ENCODE peak calls at places on chromosomes 4 and X, in ten cellular contexts. V is activated naive CD4-positive, alpha-beta T cell treated with Interleukin-2 at 50 U/mL for 16 hours; Q is Calu3; W is head of caudate nucleus; Z is HTR-8/SVneo; L is cerebellar nuclear complex; G is heart right ventricle; H is AG08395; O is HEK293T; I is NB4. D is an unnamed sample.
A peak's percentile ranks its signal among the peaks of the same experiment; 100 is the strongest.

GRCh38 chr4:38765391-38765790 is 17.4 kb downstream of the TLR10 start:
- DNase-seq in V (no peak), Q (no peak), W (no peak), Z (no peak), L (no peak), G (no peak), H (no peak), O (no peak), I (no peak), D (no peak)

GRCh38 chr4:1337951-1338751 is 8.9 kb upstream of the UVSSA start:
- DNase-seq in V (no peak), Q (no peak), W (no peak), Z (no peak), L (no peak), G (no peak), H (no peak), O (no peak), I (no peak), D (no peak)

GRCh38 chr4:76257824-76258223 is 6.3 kb downstream of the FAM47E start:
- DNase-seq in V (no peak), Q (no peak), W (no peak), Z (no peak), L (no peak), G (no peak), H (no peak), O (no peak), I (no peak), D (no peak)

GRCh38 chr4:177282284-177282683 is 27.4 kb upstream of the NEIL3 start:
- DNase-seq in V (no peak), Q (no peak), W (no peak), Z (no peak), L (no peak), G (no peak), H (no peak), O (no peak), I (peak; percentile 40), D (no peak)

GRCh38 chr4:140187316-140187695 is 33.3 kb upstream of the MAML3 start:
- DNase-seq in V (no peak), Q (no peak), W (no peak), Z (no peak), L (no peak), G (no peak), H (no peak), O (no peak), I (no peak), D (no peak)

GRCh38 chrX:119402588-119402987 is 3.5 kb downstream of the SLC25A43 start:
- DNase-seq in V (no peak), Q (no peak), W (no peak), Z (no peak), L (no peak), G (no peak), H (no peak), O (no peak), I (peak; percentile 53), D (no peak)

GRCh38 chr4:106369456-106370060 is 980 bp upstream of the GIMD1 start:
- DNase-seq in V (no peak), Q (peak; percentile 43), W (no peak), Z (peak; percentile 7), L (no peak), G (no peak), H (peak; percentile 61), O (peak; percentile 45), I (peak; percentile 85), D (peak; percentile 20)

GRCh38 chr4:87566276-87566675 is 37.1 kb upstream of the SPARCL1 start:
- DNase-seq in V (no peak), Q (no peak), W (no peak), Z (no peak), L (no peak), G (no peak), H (no peak), O (no peak), I (no peak), D (no peak)

GRCh38 chr4:69078852-69079251 is 17.4 kb upstream of the UGT2B7 start:
- DNase-seq in V (no peak), Q (no peak), W (no peak), Z (no peak), L (no peak), G (no peak), H (no peak), O (no peak), I (no peak), D (no peak)

GRCh38 chr4:120855307-120856001 is 67.1 kb downstream of the PRDM5 start:
- DNase-seq in V (no peak), Q (no peak), W (no peak), Z (no peak), L (no peak), G (no peak), H (no peak), O (no peak), I (no peak), D (no peak)

GRCh38 chr4:139472761-139473335 is 18.9 kb downstream of the RAB33B start:
- DNase-seq in V (no peak), Q (no peak), W (no peak), Z (no peak), L (no peak), G (no peak), H (no peak), O (no peak), I (no peak), D (no peak)

GRCh38 chr4:147543039-147543438 is 62.1 kb downstream of the EDNRA start:
- DNase-seq in V (no peak), Q (no peak), W (no peak), Z (no peak), L (no peak), G (no peak), H (no peak), O (no peak), I (no peak), D (no peak)

GRCh38 chrX:111386884-111387283 is 25.1 kb downstream of the DCX start:
- DNase-seq in V (no peak), Q (no peak), W (no peak), Z (no peak), L (no peak), G (no peak), H (no peak), O (no peak), I (no peak), D (no peak)

GRCh38 chrX:66635360-66635759 is 3.5 kb downstream of the EDA2R start:
- DNase-seq in V (no peak), Q (no peak), W (no peak), Z (no peak), L (no peak), G (no peak), H (peak; percentile 53), O (no peak), I (no peak), D (no peak)

GRCh38 chr4:119748853-119749252 is 120.2 kb upstream of the PDE5A start:
- DNase-seq in V (no peak), Q (no peak), W (no peak), Z (no peak), L (no peak), G (no peak), H (no peak), O (no peak), I (no peak), D (no peak)

GRCh38 chrX:153792368-153792767 is 1.8 kb downstream of the IDH3G start:
- DNase-seq in V (no peak), Q (no peak), W (no peak), Z (no peak), L (no peak), G (no peak), H (no peak), O (no peak), I (no peak), D (no peak)

GRCh38 chrX:56978172-56978571 is 17.2 kb downstream of the SPIN3 start:
- DNase-seq in V (peak; percentile 9), Q (peak; percentile 53), W (no peak), Z (peak; percentile 6), L (no peak), G (no peak), H (peak; percentile 69), O (peak; percentile 40), I (peak; percentile 54), D (peak; percentile 12)

GRCh38 chrX:8815460-8816065 is 14.4 kb upstream of the FAM9A start:
- DNase-seq in V (no peak), Q (peak; percentile 45), W (no peak), Z (peak; percentile 30), L (no peak), G (no peak), H (peak; percentile 63), O (peak; percentile 48), I (peak; percentile 53), D (peak; percentile 58)

GRCh38 chrX:78024349-78025108 is 55.1 kb upstream of the PGAM4 start:
- DNase-seq in V (no peak), Q (peak; percentile 67), W (no peak), Z (peak; percentile 13), L (no peak), G (peak; percentile 8), H (peak; percentile 2), O (peak; percentile 47), I (peak; percentile 29), D (no peak)

GRCh38 chr4:18882468-18882867 is 860.9 kb upstream of the LCORL start:
- DNase-seq in V (no peak), Q (no peak), W (no peak), Z (peak; percentile 51), L (no peak), G (no peak), H (peak; percentile 2), O (no peak), I (no peak), D (no peak)

GRCh38 chrX:118346258-118347094 is 570 bp downstream of the WDR44 start:
- DNase-seq in V (peak; percentile 58), Q (peak; percentile 56), W (peak; percentile 65), Z (no peak), L (no peak), G (peak; percentile 45), H (no peak), O (peak; percentile 43), I (peak; percentile 75), D (peak; percentile 36)

GRCh38 chr4:156957558-156957957 is 14.0 kb downstream of the PDGFC start:
- DNase-seq in V (no peak), Q (no peak), W (no peak), Z (no peak), L (no peak), G (no peak), H (no peak), O (no peak), I (no peak), D (no peak)

GRCh38 chrX:104316739-104317138 is 62.0 kb upstream of the ESX1 start:
- DNase-seq in V (no peak), Q (no peak), W (no peak), Z (no peak), L (no peak), G (no peak), H (no peak), O (no peak), I (no peak), D (no peak)

GRCh38 chr4:110032603-110033002 is 119.9 kb downstream of the EGF start:
- DNase-seq in V (no peak), Q (no peak), W (no peak), Z (no peak), L (no peak), G (no peak), H (no peak), O (no peak), I (peak; percentile 75), D (no peak)

D was measured in neural crest cell.